ENCODE peak calls at places on chromosomes 13 and 19, in ten cellular contexts. V is stimulated activated CD4-positive, alpha-beta T cell treated with anti-CD3 and anti-CD28 coated beads, TNF-alpha, amount 100 ng/mL, for 4 hours; G is HFFc6; K is heart right ventricle; C is mesenchymal stem cell; Z is HEK293T; W is activated CD4-positive, alpha-beta T cell treated with anti-CD3 and anti-CD28 coated beads, Interleukin-2, amount 50 U/mL, for 4 hours; A is NCI-H1417; T is occipital lobe; Q is amniotic epithelial cell. O is an unnamed sample.

GRCh38 chr13:23557733-23558132 is 12.5 kb upstream of the TNFRSF19 start:
- DNase-seq in V (no peak), Z (no peak), K (no peak), W (no peak), Q (no peak), T (no peak), G (no peak), C (no peak), A (no peak), O (no peak)

GRCh38 chr13:88979465-88980180 is 1308.5 kb downstream of the SLITRK5 start:
- DNase-seq in G (no peak), W (no peak), T (peak), A (peak), V (no peak), Q (peak), K (no peak), C (peak), Z (peak), O (no peak)

GRCh38 chr13:106794131-106794530 is 226.2 kb upstream of the ARGLU1 start:
- DNase-seq in K (no peak), Q (no peak), G (no peak), C (no peak), Z (no peak), A (no peak), W (no peak), V (no peak), T (no peak), O (no peak)

GRCh38 chr13:106291006-106291405 is 244.5 kb downstream of the EFNB2 start:
- DNase-seq in Q (peak), T (no peak), G (peak), C (peak), Z (no peak), K (no peak), V (no peak), A (no peak), W (no peak), O (no peak)

GRCh38 chr13:49517461-49517860 is 21.7 kb downstream of the PHF11 start:
- DNase-seq in Q (peak), C (peak), T (no peak), K (peak), A (no peak), V (no peak), G (peak), W (no peak), Z (peak), O (no peak)

GRCh38 chr19:9981406-9982260 is 28.7 kb downstream of the COL5A3 start:
- DNase-seq in C (no peak), W (no peak), Q (no peak), T (no peak), G (no peak), V (no peak), A (peak), Z (no peak), K (no peak), O (no peak)

GRCh38 chr19:10553943-10554381 is 10.3 kb downstream of the ATG4D start:
- DNase-seq in W (no peak), T (no peak), G (no peak), Q (no peak), A (peak), Z (no peak), C (no peak), K (no peak), V (no peak), O (no peak)

GRCh38 chr19:45349126-45349415 is 8.5 kb downstream of the KLC3 start:
- DNase-seq in Z (no peak), T (no peak), V (no peak), Q (no peak), W (no peak), C (no peak), K (no peak), A (no peak), G (no peak), O (no peak)